ENCODE peak calls at places on chromosomes 13 and 19, in ten cellular contexts. E, S, D, K, N, W, Y, Q, O and F are unnamed samples.

GRCh38 chr19:47436712-47437401 is 17.5 kb upstream of the MEIS3 start:
- DNase-seq in E (peak), S (peak), D (peak), K (peak), N (peak), W (peak), Y (peak), Q (peak), O (no peak), F (peak)

GRCh38 chr19:12752056-12752781 is 628 bp downstream of the BEST2 start:
- DNase-seq in E (no peak), S (no peak), D (no peak), K (no peak), N (no peak), W (no peak), Y (no peak), Q (no peak), O (no peak), F (no peak)

GRCh38 chr13:33349314-33349995 is 63.9 kb upstream of the STARD13 start:
- DNase-seq in E (peak), S (peak), D (peak), K (no peak), N (peak), W (peak), Y (peak), Q (no peak), O (no peak), F (no peak)

GRCh38 chr13:49859568-49859967 is 67.1 kb upstream of the KPNA3 start:
- DNase-seq in E (no peak), S (no peak), D (no peak), K (peak), N (peak), W (no peak), Y (no peak), Q (no peak), O (no peak), F (no peak)

GRCh38 chr13:63497601-63498000 is 2082.0 kb upstream of the PCDH20 start:
- DNase-seq in E (no peak), S (no peak), D (no peak), K (peak), N (no peak), W (no peak), Y (no peak), Q (no peak), O (no peak), F (no peak)

GRCh38 chr13:110108348-110109139 is 198.4 kb downstream of the COL4A1 start:
- DNase-seq in E (peak), S (peak), D (peak), K (peak), N (peak), W (peak), Y (peak), Q (no peak), O (no peak), F (no peak)

GRCh38 chr13:20301391-20302071 is 69.4 kb upstream of the GJB6 start:
- DNase-seq in E (peak), S (no peak), D (no peak), K (no peak), N (no peak), W (no peak), Y (no peak), Q (no peak), O (no peak), F (no peak)

GRCh38 chr19:29596080-29596479 is 10.0 kb upstream of the POP4 start:
- DNase-seq in E (no peak), S (no peak), D (no peak), K (no peak), N (no peak), W (no peak), Y (no peak), Q (no peak), O (no peak), F (no peak)

GRCh38 chr19:17327654-17328516 is 6.8 kb downstream of the ANO8 start:
- DNase-seq in E (no peak), S (peak), D (peak), K (no peak), N (no peak), W (peak), Y (no peak), Q (peak), O (no peak), F (no peak)

GRCh38 chr19:19111967-19112580 is 26.2 kb downstream of the TMEM161A start:
- DNase-seq in E (no peak), S (no peak), D (no peak), K (no peak), N (no peak), W (no peak), Y (no peak), Q (no peak), O (no peak), F (no peak)

GRCh38 chr19:47779524-47780214 is 1.2 kb downstream of the SELENOW start:
- DNase-seq in E (peak), S (peak), D (peak), K (no peak), N (peak), W (peak), Y (peak), Q (no peak), O (no peak), F (no peak)

GRCh38 chr13:53368948-53369347 is 340.3 kb downstream of the OLFM4 start:
- DNase-seq in E (no peak), S (no peak), D (no peak), K (no peak), N (no peak), W (no peak), Y (no peak), Q (no peak), O (no peak), F (no peak)

GRCh38 chr19:58579473-58580142 is 6.5 kb upstream of the MZF1 start:
- DNase-seq in E (no peak), S (no peak), D (no peak), K (no peak), N (no peak), W (no peak), Y (no peak), Q (peak), O (no peak), F (no peak)

GRCh38 chr13:98976338-98976737 is 1.5 kb downstream of the DOCK9 start:
- DNase-seq in E (no peak), S (no peak), D (no peak), K (peak), N (no peak), W (no peak), Y (no peak), Q (no peak), O (no peak), F (no peak)

GRCh38 chr13:94978516-94978915 is 266.2 kb upstream of the SOX21 start:
- DNase-seq in E (no peak), S (no peak), D (no peak), K (no peak), N (no peak), W (no peak), Y (no peak), Q (no peak), O (no peak), F (no peak)

GRCh38 chr13:98509271-98510155 is 67.4 kb downstream of the STK24 start:
- DNase-seq in E (peak), S (no peak), D (no peak), K (peak), N (peak), W (peak), Y (no peak), Q (no peak), O (peak), F (peak)

GRCh38 chr19:6632002-6632621 is 37.8 kb downstream of the TNFSF14 start:
- DNase-seq in E (peak), S (peak), D (peak), K (peak), N (peak), W (peak), Y (peak), Q (no peak), O (peak), F (peak)

GRCh38 chr19:46634656-46635218 is 1.3 kb downstream of the GNG8 start:
- DNase-seq in E (no peak), S (no peak), D (no peak), K (no peak), N (no peak), W (no peak), Y (no peak), Q (peak), O (no peak), F (no peak)

GRCh38 chr19:57642396-57643046 is 9.6 kb downstream of the ZNF211 start:
- DNase-seq in E (no peak), S (no peak), D (no peak), K (no peak), N (no peak), W (no peak), Y (no peak), Q (no peak), O (no peak), F (peak)

GRCh38 chr19:48644839-48645651 is 942 bp downstream of the CA11 start:
- DNase-seq in E (peak), S (peak), D (peak), K (peak), N (peak), W (peak), Y (peak), Q (peak), O (no peak), F (peak)

GRCh38 chr19:29379257-29379986 is 146.4 kb upstream of the VSTM2B start:
- DNase-seq in E (peak), S (no peak), D (no peak), K (no peak), N (no peak), W (peak), Y (no peak), Q (peak), O (no peak), F (no peak)

GRCh38 chr13:36302289-36302688 is 4.7 kb upstream of the CCDC169 start:
- DNase-seq in E (no peak), S (no peak), D (no peak), K (no peak), N (no peak), W (no peak), Y (no peak), Q (no peak), O (no peak), F (no peak)

GRCh38 chr13:97716746-97717145 is 236.7 kb upstream of the IPO5 start:
- DNase-seq in E (no peak), S (no peak), D (no peak), K (no peak), N (no peak), W (no peak), Y (no peak), Q (no peak), O (no peak), F (no peak)

GRCh38 chr19:45492627-45493470 is 4.0 kb downstream of the RTN2 start:
- DNase-seq in E (no peak), S (no peak), D (peak), K (peak), N (peak), W (peak), Y (peak), Q (no peak), O (no peak), F (peak)

GRCh38 chr13:25118371-25118770 is 22.4 kb downstream of the PABPC3 start:
- DNase-seq in E (no peak), S (no peak), D (no peak), K (no peak), N (no peak), W (no peak), Y (no peak), Q (no peak), O (no peak), F (no peak)

GRCh38 chr13:67383358-67383757 is 153.2 kb upstream of the PCDH9 start:
- DNase-seq in E (no peak), S (no peak), D (no peak), K (peak), N (no peak), W (no peak), Y (no peak), Q (no peak), O (no peak), F (no peak)

GRCh38 chr19:18999896-19000620 is 33.3 kb downstream of the SUGP2 start:
- DNase-seq in E (no peak), S (no peak), D (no peak), K (peak), N (no peak), W (no peak), Y (no peak), Q (no peak), O (no peak), F (peak)

GRCh38 chr13:72754111-72754510 is 26.4 kb downstream of the BORA start:
- DNase-seq in E (no peak), S (no peak), D (no peak), K (no peak), N (no peak), W (no peak), Y (no peak), Q (no peak), O (no peak), F (no peak)

GRCh38 chr19:16814526-16815100 is 14.6 kb upstream of the SIN3B start:
- DNase-seq in E (no peak), S (no peak), D (no peak), K (peak), N (no peak), W (no peak), Y (no peak), Q (no peak), O (no peak), F (no peak)

GRCh38 chr19:52992109-52993004 is 21.4 kb upstream of the ERVV-1 start:
- DNase-seq in E (no peak), S (peak), D (peak), K (no peak), N (no peak), W (no peak), Y (peak), Q (peak), O (no peak), F (no peak)

GRCh38 chr13:114065926-114066774 is 66.3 kb downstream of the RASA3 start:
- DNase-seq in E (no peak), S (no peak), D (peak), K (no peak), N (no peak), W (no peak), Y (no peak), Q (peak), O (no peak), F (no peak)

GRCh38 chr13:41107584-41108014 is 25.0 kb downstream of the KBTBD6 start:
- DNase-seq in E (no peak), S (no peak), D (no peak), K (no peak), N (no peak), W (no peak), Y (no peak), Q (no peak), O (no peak), F (no peak)

GRCh38 chr13:75120071-75120470 is 361.9 kb downstream of the TBC1D4 start:
- DNase-seq in E (no peak), S (no peak), D (no peak), K (no peak), N (no peak), W (no peak), Y (no peak), Q (no peak), O (no peak), F (no peak)

GRCh38 chr13:75124415-75124814 is 357.6 kb downstream of the TBC1D4 start:
- DNase-seq in E (no peak), S (no peak), D (no peak), K (no peak), N (no peak), W (no peak), Y (no peak), Q (no peak), O (no peak), F (no peak)

GRCh38 chr13:75129331-75129730 is 352.6 kb downstream of the TBC1D4 start:
- DNase-seq in E (no peak), S (no peak), D (no peak), K (no peak), N (no peak), W (no peak), Y (no peak), Q (no peak), O (no peak), F (no peak)

DNA sequence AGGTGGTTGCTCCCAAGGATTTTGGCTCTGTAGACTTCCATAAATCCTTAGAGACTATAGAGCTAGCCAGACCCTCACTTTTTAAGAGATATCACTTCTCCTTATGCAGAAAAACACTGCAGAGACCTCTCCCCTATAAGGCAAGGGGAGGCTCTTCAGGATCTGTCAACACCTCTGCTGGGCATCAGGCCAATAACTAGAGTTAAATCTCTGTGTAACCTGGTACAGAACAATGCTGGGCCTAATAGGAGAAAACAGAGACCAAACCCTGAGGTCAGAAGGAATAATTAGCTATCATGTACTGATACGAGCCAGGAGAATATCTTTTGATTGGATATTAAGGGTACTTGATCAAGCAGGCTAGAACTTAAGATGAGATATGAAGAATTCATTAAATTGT is 358.5 kb downstream of the TBC1D4 start:
- DNase-seq in E (no peak), S (no peak), D (no peak), K (no peak), N (no peak), W (no peak), Y (no peak), Q (no peak), O (no peak), F (no peak)
- TF ChIP-seq POLR2A in E (no peak), S (no peak), D (no peak), K (no peak), N (no peak), W (no peak), Y (no peak), Q (no peak), O (no peak), F (no peak)

GRCh38 chr13:29595380-29596063 is at the start of gene SLC7A1:
- DNase-seq in E (peak), S (peak), D (peak), K (peak), N (peak), W (peak), Y (peak), Q (peak), O (peak), F (peak)
- TF ChIP-seq POLR2A in E (no peak), S (no peak), D (no peak), K (peak), N (peak), W (no peak), Y (no peak), Q (no peak), O (peak), F (no peak)

DNA sequence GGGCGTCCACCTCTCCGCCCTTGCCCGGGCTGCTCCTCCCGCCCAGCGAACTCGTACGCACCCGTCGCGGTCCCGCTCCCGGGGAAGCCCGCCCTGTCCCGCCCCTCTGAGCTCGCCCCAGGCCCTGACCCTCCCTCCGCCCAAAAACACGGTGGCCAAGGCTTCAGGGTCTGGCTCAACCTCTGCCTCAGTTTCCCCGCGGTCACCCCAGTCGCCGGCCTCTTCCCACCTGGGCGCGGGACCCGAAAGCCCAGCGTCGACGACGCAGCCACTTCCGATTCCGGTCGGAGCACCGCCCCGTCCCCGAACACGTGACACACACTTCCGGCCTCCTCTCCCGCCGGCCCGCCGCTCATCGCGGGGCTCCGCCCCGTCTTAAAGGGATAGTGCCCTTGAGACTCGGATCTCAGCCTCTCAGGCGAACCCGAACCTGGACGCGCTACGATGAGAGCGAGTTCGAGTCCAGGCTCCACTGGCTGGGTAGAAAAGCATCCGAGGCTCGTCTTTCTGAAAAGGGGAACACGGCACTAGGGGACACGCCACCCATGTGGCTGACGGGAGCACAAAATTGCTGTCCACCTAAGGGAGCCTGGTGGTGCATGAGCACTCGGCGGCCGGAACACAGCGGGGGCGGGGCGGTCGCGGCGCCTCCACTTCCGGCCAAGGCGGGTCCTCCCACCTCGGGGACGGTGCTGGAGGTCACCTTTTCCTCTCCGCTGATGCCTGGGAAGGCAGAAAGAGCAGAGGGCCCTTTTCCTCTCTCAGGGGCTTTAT is at the start of gene C19orf25:
- DNase-seq in E (peak), S (peak), D (peak), K (peak), N (peak), W (peak), Y (peak), Q (peak), O (peak), F (peak)
- TF ChIP-seq POLR2A in E (no peak), S (peak), D (peak), K (peak), N (peak), W (no peak), Y (no peak), Q (peak), O (peak), F (peak)

DNA sequence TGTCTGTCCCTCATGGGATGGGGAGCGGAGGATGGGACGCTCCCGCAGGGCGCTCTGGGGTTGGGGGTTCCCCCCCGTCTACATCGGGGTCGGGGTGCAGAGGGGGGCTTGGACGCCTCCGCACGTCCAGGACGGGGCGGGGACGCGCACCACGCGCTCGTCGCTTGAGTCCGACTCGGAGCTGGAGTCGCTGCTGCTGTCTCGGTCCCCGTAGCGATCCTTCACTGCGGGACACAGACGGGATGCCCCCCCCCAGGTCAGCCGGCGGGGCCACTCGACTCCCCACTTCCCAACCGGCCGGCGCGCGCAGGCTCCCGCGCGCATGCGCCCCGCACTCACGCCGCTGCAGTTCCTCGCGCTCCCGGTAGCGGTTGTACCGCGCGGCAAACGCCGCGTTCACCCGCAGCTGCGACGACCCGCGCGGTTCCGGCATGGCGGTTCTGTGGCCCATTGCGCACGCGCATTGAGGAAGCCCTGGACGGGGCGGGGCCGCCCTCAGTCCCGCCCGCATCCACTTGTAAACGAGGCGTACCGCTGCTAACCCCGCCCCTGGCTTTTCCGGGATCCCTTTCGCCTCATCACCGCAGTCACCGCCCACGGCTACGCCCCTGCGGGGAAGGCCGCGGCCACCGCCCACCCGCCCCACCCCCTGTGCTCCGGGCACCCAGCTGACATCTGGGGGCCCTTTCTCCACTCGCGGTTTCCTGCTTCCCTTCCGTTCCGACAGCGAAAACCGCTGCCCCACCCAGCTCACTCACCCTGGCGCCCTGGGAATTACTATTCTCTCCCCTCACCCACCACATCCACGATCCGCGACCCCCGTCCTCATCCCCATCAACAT is at the start of gene KRI1:
- DNase-seq in E (peak), S (peak), D (peak), K (peak), N (peak), W (peak), Y (peak), Q (peak), O (peak), F (peak)
- TF ChIP-seq POLR2A in E (peak), S (peak), D (peak), K (peak), N (peak), W (peak), Y (no peak), Q (peak), O (peak), F (peak)

GRCh38 chr13:42821437-42821836 is 40.1 kb downstream of the FAM216B start:
- DNase-seq in E (no peak), S (no peak), D (no peak), K (peak), N (no peak), W (no peak), Y (no peak), Q (no peak), O (no peak), F (no peak)
- TF ChIP-seq POLR2A in E (no peak), S (no peak), D (no peak), K (no peak), N (no peak), W (no peak), Y (no peak), Q (no peak), O (no peak), F (no peak)

GRCh38 chr19:677601-678380 is 1.6 kb downstream of the FSTL3 start:
- DNase-seq in E (no peak), S (no peak), D (no peak), K (no peak), N (no peak), W (peak), Y (no peak), Q (no peak), O (no peak), F (no peak)

GRCh38 chr19:676007-676342 is 217 bp upstream of the FSTL3 start:
- DNase-seq in E (no peak), S (no peak), D (no peak), K (no peak), N (no peak), W (no peak), Y (no peak), Q (no peak), O (no peak), F (no peak)

GRCh38 chr19:678791-679388 is 2.7 kb downstream of the FSTL3 start:
- DNase-seq in E (no peak), S (no peak), D (no peak), K (no peak), N (no peak), W (no peak), Y (no peak), Q (no peak), O (no peak), F (no peak)

GRCh38 chr19:676343-677105 is at the start of gene FSTL3:
- DNase-seq in E (no peak), S (peak), D (no peak), K (no peak), N (no peak), W (no peak), Y (no peak), Q (no peak), O (no peak), F (no peak)

GRCh38 chr19:677201-677600 is 1.0 kb downstream of the FSTL3 start:
- DNase-seq in E (peak), S (peak), D (peak), K (peak), N (peak), W (peak), Y (peak), Q (no peak), O (no peak), F (no peak)
- TF ChIP-seq POLR2A in E (no peak), S (no peak), D (no peak), K (no peak), N (no peak), W (no peak), Y (no peak), Q (no peak), O (no peak), F (no peak)